ENCODE peak calls at places on chromosomes 16 and 17, in ten cellular contexts. One of them, this sample, is unnamed.

GRCh38 chr17:30600830-30601494 is 123.8 kb downstream of the GOSR1 start:
- DNase-seq in heart right ventricle: no peak
- DNase-seq in heart left ventricle: no peak
- DNase-seq in ovary: peak; percentile 57
- DNase-seq in H9: no peak
- DNase-seq in sigmoid colon: no peak
- DNase-seq in cardiac muscle cell: peak; percentile 28
- DNase-seq in uterus: no peak
- DNase-seq in CD8-positive, alpha-beta T cell: no peak
- DNase-seq in Panc1: no peak
- DNase-seq in this sample: no peak

GRCh38 chr17:56297142-56297541 is 143.9 kb downstream of the ANKFN1 start:
- DNase-seq in sigmoid colon: no peak
- DNase-seq in heart left ventricle: no peak
- DNase-seq in H9: peak; percentile 39
- DNase-seq in cardiac muscle cell: no peak
- DNase-seq in ovary: no peak
- DNase-seq in CD8-positive, alpha-beta T cell: no peak
- DNase-seq in heart right ventricle: no peak
- DNase-seq in uterus: no peak
- DNase-seq in Panc1: no peak
- DNase-seq in this sample: no peak

GRCh38 chr16:8528471-8528870 is 61.8 kb downstream of the TMEM114 start:
- DNase-seq in ovary: no peak
- DNase-seq in uterus: no peak
- DNase-seq in heart left ventricle: no peak
- DNase-seq in Panc1: no peak
- DNase-seq in sigmoid colon: no peak
- DNase-seq in cardiac muscle cell: no peak
- DNase-seq in CD8-positive, alpha-beta T cell: no peak
- DNase-seq in heart right ventricle: no peak
- DNase-seq in H9: no peak
- DNase-seq in this sample: no peak

GRCh38 chr17:57120814-57121213 is 35.8 kb downstream of the AKAP1 start:
- DNase-seq in heart right ventricle: no peak
- DNase-seq in sigmoid colon: no peak
- DNase-seq in heart left ventricle: no peak
- DNase-seq in ovary: no peak
- DNase-seq in H9: no peak
- DNase-seq in Panc1: no peak
- DNase-seq in CD8-positive, alpha-beta T cell: no peak
- DNase-seq in cardiac muscle cell: no peak
- DNase-seq in uterus: no peak
- DNase-seq in this sample: no peak

GRCh38 chr16:54546481-54546880 is 259.9 kb upstream of the IRX3 start:
- DNase-seq in heart right ventricle: no peak
- DNase-seq in CD8-positive, alpha-beta T cell: no peak
- DNase-seq in Panc1: no peak
- DNase-seq in ovary: no peak
- DNase-seq in H9: no peak
- DNase-seq in heart left ventricle: no peak
- DNase-seq in uterus: no peak
- DNase-seq in sigmoid colon: no peak
- DNase-seq in cardiac muscle cell: no peak
- DNase-seq in this sample: no peak

GRCh38 chr16:16960785-16961184 is 510.0 kb downstream of the XYLT1 start:
- DNase-seq in H9: peak; percentile 60
- DNase-seq in uterus: no peak
- DNase-seq in heart left ventricle: no peak
- DNase-seq in ovary: no peak
- DNase-seq in cardiac muscle cell: no peak
- DNase-seq in Panc1: no peak
- DNase-seq in sigmoid colon: no peak
- DNase-seq in heart right ventricle: no peak
- DNase-seq in CD8-positive, alpha-beta T cell: no peak
- DNase-seq in this sample: no peak

GRCh38 chr16:1731073-1731472 is 25.1 kb downstream of the MAPK8IP3 start:
- DNase-seq in heart left ventricle: no peak
- DNase-seq in sigmoid colon: no peak
- DNase-seq in cardiac muscle cell: no peak
- DNase-seq in CD8-positive, alpha-beta T cell: no peak
- DNase-seq in H9: no peak
- DNase-seq in Panc1: no peak
- DNase-seq in ovary: no peak
- DNase-seq in uterus: no peak
- DNase-seq in heart right ventricle: no peak
- DNase-seq in this sample: no peak

GRCh38 chr16:69494993-69495392 is 70.6 kb downstream of the CYB5B start:
- DNase-seq in cardiac muscle cell: peak; percentile 2
- DNase-seq in ovary: no peak
- DNase-seq in H9: peak; percentile 74
- DNase-seq in uterus: no peak
- DNase-seq in Panc1: no peak
- DNase-seq in heart right ventricle: no peak
- DNase-seq in sigmoid colon: no peak
- DNase-seq in heart left ventricle: no peak
- DNase-seq in CD8-positive, alpha-beta T cell: no peak
- DNase-seq in this sample: no peak

DNA sequence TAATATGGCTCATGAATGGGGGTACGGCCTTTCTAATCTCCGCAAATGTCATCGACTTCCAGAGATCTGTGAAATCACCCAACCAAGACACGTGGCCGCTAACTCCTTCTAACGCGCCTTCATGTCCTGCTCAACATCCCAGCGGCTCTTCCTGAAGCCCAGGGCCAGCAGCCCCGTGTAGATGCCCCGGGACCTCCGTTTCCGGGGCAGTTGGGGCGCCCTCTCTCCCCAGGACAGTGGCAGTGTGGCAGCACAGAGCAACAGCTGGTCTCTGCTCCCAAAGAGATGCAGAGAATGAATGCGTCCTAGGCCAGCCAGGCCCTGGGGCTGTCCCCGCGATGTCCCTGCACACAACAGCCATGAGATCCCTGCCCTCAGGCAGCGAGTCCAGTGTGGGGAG is 153.5 kb downstream of the RBFOX3 start:
- DNase-seq in ovary: no peak
- DNase-seq in cardiac muscle cell: no peak
- DNase-seq in heart left ventricle: no peak
- DNase-seq in CD8-positive, alpha-beta T cell: no peak
- DNase-seq in uterus: no peak
- DNase-seq in H9: no peak
- DNase-seq in sigmoid colon: no peak
- DNase-seq in Panc1: no peak
- DNase-seq in heart right ventricle: no peak
- DNase-seq in this sample: no peak
- H3K27me3 ChIP-seq in ovary: no peaks in the 10 kb centered on the region
- H3K27me3 ChIP-seq in cardiac muscle cell: peaks cover 24% of the 10 kb centered on the region
- H3K27me3 ChIP-seq in heart left ventricle: peaks cover 8% of the 10 kb centered on the region
- H3K27me3 ChIP-seq in CD8-positive, alpha-beta T cell: no peaks in the 10 kb centered on the region
- H3K27me3 ChIP-seq in uterus: no peaks in the 10 kb centered on the region
- H3K27me3 ChIP-seq in H9: no peaks in the 10 kb centered on the region
- H3K27me3 ChIP-seq in sigmoid colon: no peaks in the 10 kb centered on the region
- H3K27me3 ChIP-seq in Panc1: peaks cover 11% of the 10 kb centered on the region
- H3K27me3 ChIP-seq in heart right ventricle: peaks cover 34% of the 10 kb centered on the region
- H3K27me3 ChIP-seq in this sample: no peaks in the 10 kb centered on the region

GRCh38 chr16:3144331-3144881 is 9.6 kb downstream of the ZNF213 start:
- DNase-seq in H9: peak; percentile 26
- DNase-seq in Panc1: no peak
- DNase-seq in heart left ventricle: no peak
- DNase-seq in CD8-positive, alpha-beta T cell: no peak
- DNase-seq in uterus: no peak
- DNase-seq in heart right ventricle: no peak
- DNase-seq in cardiac muscle cell: no peak
- DNase-seq in ovary: no peak
- DNase-seq in sigmoid colon: peak; percentile 59
- DNase-seq in this sample: no peak

GRCh38 chr16:3143189-3143588 is 8.4 kb downstream of the ZNF213 start:
- DNase-seq in sigmoid colon: no peak
- DNase-seq in heart right ventricle: no peak
- DNase-seq in Panc1: no peak
- DNase-seq in H9: no peak
- DNase-seq in cardiac muscle cell: no peak
- DNase-seq in CD8-positive, alpha-beta T cell: no peak
- DNase-seq in ovary: no peak
- DNase-seq in uterus: no peak
- DNase-seq in heart left ventricle: peak; percentile 18
- DNase-seq in this sample: no peak

GRCh38 chr16:3145660-3146059 is 10.8 kb downstream of the ZNF213 start:
- DNase-seq in heart right ventricle: no peak
- DNase-seq in H9: no peak
- DNase-seq in heart left ventricle: peak; percentile 15
- DNase-seq in Panc1: no peak
- DNase-seq in CD8-positive, alpha-beta T cell: no peak
- DNase-seq in uterus: no peak
- DNase-seq in cardiac muscle cell: no peak
- DNase-seq in sigmoid colon: peak; percentile 63
- DNase-seq in ovary: peak; percentile 27
- DNase-seq in this sample: no peak

GRCh38 chr16:3143598-3144330 is 8.9 kb downstream of the ZNF213 start:
- DNase-seq in H9: no peak
- DNase-seq in ovary: no peak
- DNase-seq in uterus: no peak
- DNase-seq in cardiac muscle cell: no peak
- DNase-seq in heart left ventricle: peak; percentile 71
- DNase-seq in heart right ventricle: peak; percentile 68
- DNase-seq in Panc1: no peak
- DNase-seq in sigmoid colon: no peak
- DNase-seq in CD8-positive, alpha-beta T cell: no peak
- DNase-seq in this sample: no peak

DNA sequence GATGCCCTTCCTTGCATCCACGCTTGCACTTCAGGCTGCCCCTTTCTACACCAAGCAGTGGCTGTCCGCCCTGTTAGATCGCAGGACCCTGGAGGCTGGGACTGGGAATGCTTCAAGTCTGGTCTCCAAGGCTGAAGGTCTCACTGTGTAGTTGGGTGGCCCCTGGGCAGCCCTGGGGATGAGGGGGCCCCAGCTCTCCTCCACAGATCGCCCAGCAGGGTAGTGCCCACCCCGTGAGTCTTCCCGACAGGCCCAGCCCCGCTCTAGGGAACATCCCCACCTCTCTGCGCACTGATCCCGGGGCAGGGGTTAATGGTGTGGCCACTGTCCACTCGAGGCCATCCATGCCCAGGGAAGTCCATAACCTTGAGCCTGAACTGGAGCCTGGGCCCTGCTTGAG is 10.3 kb downstream of the ZNF213 start:
- DNase-seq in heart right ventricle: no peak
- DNase-seq in H9: no peak
- DNase-seq in CD8-positive, alpha-beta T cell: no peak
- DNase-seq in Panc1: no peak
- DNase-seq in uterus: no peak
- DNase-seq in sigmoid colon: peak; percentile 50
- DNase-seq in cardiac muscle cell: no peak
- DNase-seq in ovary: no peak
- DNase-seq in heart left ventricle: no peak
- DNase-seq in this sample: no peak
- TF ChIP-seq CTCF in heart right ventricle: no peak
- TF ChIP-seq CTCF in H9: no peak
- TF ChIP-seq CTCF in CD8-positive, alpha-beta T cell: no peak
- TF ChIP-seq CTCF in Panc1: no peak
- TF ChIP-seq CTCF in uterus: no peak
- TF ChIP-seq CTCF in sigmoid colon: no peak
- TF ChIP-seq CTCF in cardiac muscle cell: no peak
- TF ChIP-seq CTCF in ovary: no peak
- TF ChIP-seq CTCF in heart left ventricle: no peak
- TF ChIP-seq CTCF in this sample: no peak

GRCh38 chr17:16909472-16909871 is 62.4 kb downstream of the TNFRSF13B start:
- DNase-seq in ovary: no peak
- DNase-seq in heart left ventricle: no peak
- DNase-seq in cardiac muscle cell: no peak
- DNase-seq in Panc1: no peak
- DNase-seq in CD8-positive, alpha-beta T cell: no peak
- DNase-seq in uterus: no peak
- DNase-seq in sigmoid colon: no peak
- DNase-seq in H9: peak; percentile 25
- DNase-seq in heart right ventricle: no peak
- DNase-seq in this sample: no peak

GRCh38 chr17:16909887-16910286 is 62.0 kb downstream of the TNFRSF13B start:
- DNase-seq in cardiac muscle cell: no peak
- DNase-seq in heart right ventricle: no peak
- DNase-seq in H9: peak; percentile 15
- DNase-seq in uterus: no peak
- DNase-seq in CD8-positive, alpha-beta T cell: no peak
- DNase-seq in ovary: no peak
- DNase-seq in Panc1: no peak
- DNase-seq in heart left ventricle: no peak
- DNase-seq in sigmoid colon: no peak
- DNase-seq in this sample: no peak

GRCh38 chr17:16910341-16910740 is 61.6 kb downstream of the TNFRSF13B start:
- DNase-seq in heart left ventricle: no peak
- DNase-seq in Panc1: no peak
- DNase-seq in H9: peak; percentile 25
- DNase-seq in sigmoid colon: no peak
- DNase-seq in cardiac muscle cell: no peak
- DNase-seq in heart right ventricle: no peak
- DNase-seq in uterus: no peak
- DNase-seq in CD8-positive, alpha-beta T cell: no peak
- DNase-seq in ovary: no peak
- DNase-seq in this sample: peak; percentile 34

GRCh38 chr17:16908282-16908681 is 63.6 kb downstream of the TNFRSF13B start:
- DNase-seq in sigmoid colon: no peak
- DNase-seq in cardiac muscle cell: no peak
- DNase-seq in H9: peak; percentile 20
- DNase-seq in CD8-positive, alpha-beta T cell: no peak
- DNase-seq in ovary: no peak
- DNase-seq in Panc1: no peak
- DNase-seq in uterus: no peak
- DNase-seq in heart left ventricle: no peak
- DNase-seq in heart right ventricle: no peak
- DNase-seq in this sample: peak; percentile 36

DNA sequence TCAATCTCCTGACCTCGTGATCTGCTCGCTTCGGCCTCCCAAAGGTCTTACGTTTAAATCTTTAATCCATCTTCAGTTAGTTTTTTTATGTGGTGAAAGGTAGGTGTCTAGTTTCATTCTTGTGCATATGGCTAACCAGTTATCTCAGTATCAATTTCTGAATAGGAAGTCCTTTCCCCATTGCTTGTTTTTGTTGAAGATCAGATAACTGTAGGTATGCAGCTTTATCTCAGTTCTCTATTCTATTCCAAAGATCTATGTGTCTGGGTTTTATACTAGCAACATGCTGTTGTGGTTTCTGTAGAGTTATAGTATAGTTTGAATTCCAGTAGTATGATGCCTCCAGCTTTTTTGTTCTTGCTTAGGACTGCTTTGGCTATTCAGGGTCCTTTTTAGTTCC is 65.2 kb downstream of the TNFRSF13B start:
- DNase-seq in heart left ventricle: no peak
- DNase-seq in Panc1: no peak
- DNase-seq in sigmoid colon: no peak
- DNase-seq in ovary: no peak
- DNase-seq in heart right ventricle: no peak
- DNase-seq in uterus: no peak
- DNase-seq in cardiac muscle cell: no peak
- DNase-seq in H9: no peak
- DNase-seq in CD8-positive, alpha-beta T cell: no peak
- DNase-seq in this sample: no peak
- H3K27ac ChIP-seq in heart left ventricle: no peak overlapping the region
- H3K27ac ChIP-seq in Panc1: no peak overlapping the region
- H3K27ac ChIP-seq in sigmoid colon: no peak overlapping the region
- H3K27ac ChIP-seq in ovary: no peak overlapping the region
- H3K27ac ChIP-seq in heart right ventricle: no peak overlapping the region
- H3K27ac ChIP-seq in uterus: no peak overlapping the region
- H3K27ac ChIP-seq in cardiac muscle cell: no peak overlapping the region
- H3K27ac ChIP-seq in H9: no peak overlapping the region
- H3K27ac ChIP-seq in CD8-positive, alpha-beta T cell: no peak overlapping the region
- H3K27ac ChIP-seq in this sample: no peak overlapping the region

DNA sequence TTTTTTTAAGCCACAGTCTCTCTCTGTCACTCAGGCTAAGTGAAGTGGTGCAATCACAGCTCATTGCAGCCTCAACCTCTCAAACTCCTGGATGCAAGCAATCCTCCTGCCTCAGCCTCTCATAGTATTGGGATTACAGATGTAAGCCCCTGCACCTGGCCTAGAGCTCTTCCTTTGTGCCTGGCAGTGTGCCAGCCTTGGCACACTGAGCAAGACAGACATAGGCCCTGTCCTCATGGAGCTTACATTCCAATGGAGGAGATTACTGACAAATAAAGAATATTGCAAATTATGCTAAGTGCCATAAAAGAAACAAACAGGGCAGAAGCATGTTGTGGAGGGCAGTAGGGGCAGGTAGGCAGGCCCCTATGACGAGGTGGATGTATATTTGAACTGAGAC is 920 bp upstream of the CNGB1 start:
- DNase-seq in CD8-positive, alpha-beta T cell: no peak
- DNase-seq in Panc1: no peak
- DNase-seq in H9: no peak
- DNase-seq in ovary: no peak
- DNase-seq in sigmoid colon: no peak
- DNase-seq in heart right ventricle: no peak
- DNase-seq in uterus: no peak
- DNase-seq in heart left ventricle: no peak
- DNase-seq in cardiac muscle cell: no peak
- DNase-seq in this sample: no peak
- H3K27me3 ChIP-seq in CD8-positive, alpha-beta T cell: no peaks in the 10 kb centered on the region
- H3K27me3 ChIP-seq in Panc1: no peaks in the 10 kb centered on the region
- H3K27me3 ChIP-seq in H9: no peaks in the 10 kb centered on the region
- H3K27me3 ChIP-seq in ovary: no peaks in the 10 kb centered on the region
- H3K27me3 ChIP-seq in sigmoid colon: no peaks in the 10 kb centered on the region
- H3K27me3 ChIP-seq in heart right ventricle: no peaks in the 10 kb centered on the region
- H3K27me3 ChIP-seq in uterus: no peaks in the 10 kb centered on the region
- H3K27me3 ChIP-seq in heart left ventricle: no peaks in the 10 kb centered on the region
- H3K27me3 ChIP-seq in cardiac muscle cell: no peaks in the 10 kb centered on the region
- H3K27me3 ChIP-seq in this sample: no peaks in the 10 kb centered on the region